ENCODE peak calls at places on chromosomes 3 and 15, in six cellular contexts. L, T, D, Q, W and U are unnamed samples. For H3K27me3, the result is how much of the 10 kb centered on the place peaks cover.

GRCh38 chr3:156957715-156958114 is 131.6 kb downstream of the LEKR1 start:
- DNase-seq in D (no peak), W (no peak), T (no peak), L (no peak), Q (no peak), U (no peak)

GRCh38 chr15:75927601-75928000 is 23.9 kb downstream of the FBXO22 start:
- DNase-seq in W (no peak), Q (no peak), L (no peak), D (no peak), T (no peak), U (no peak)

GRCh38 chr3:45595364-45596154 is 1.0 kb downstream of the LIMD1 start:
- DNase-seq in Q (no peak), D (peak), L (peak), T (peak), W (peak), U (no peak)

GRCh38 chr3:18079739-18080138 is 337.3 kb upstream of the TBC1D5 start:
- DNase-seq in L (no peak), D (no peak), W (no peak), T (no peak), Q (no peak), U (no peak)

GRCh38 chr15:32715276-32715675 is 2.5 kb upstream of the GREM1 start:
- DNase-seq in Q (no peak), D (no peak), L (no peak), T (peak), W (no peak), U (no peak)

GRCh38 chr15:57476533-57476975 is 100.2 kb downstream of the CGNL1 start:
- DNase-seq in T (peak), W (no peak), Q (no peak), L (no peak), D (no peak), U (no peak)

GRCh38 chr15:63440265-63440648 is 58.6 kb upstream of the CA12 start:
- DNase-seq in W (no peak), Q (no peak), L (no peak), T (no peak), D (no peak), U (no peak)

GRCh38 chr3:111717601-111718000 is 122.5 kb upstream of the ZBED2 start:
- DNase-seq in D (peak), W (peak), T (peak), Q (peak), L (peak), U (peak)

GRCh38 chr15:67812232-67812631 is 13.1 kb upstream of the SKOR1 start:
- DNase-seq in T (no peak), W (no peak), Q (no peak), D (no peak), L (peak), U (no peak)

GRCh38 chr15:61201322-61201721 is 27.8 kb downstream of the RORA start:
- DNase-seq in W (no peak), Q (no peak), T (no peak), D (no peak), L (no peak), U (no peak)

GRCh38 chr15:77029166-77030041 is 34.5 kb downstream of the PSTPIP1 start:
- DNase-seq in D (peak), T (no peak), Q (no peak), W (peak), L (peak), U (peak)

GRCh38 chr3:112005091-112005672 is 6.5 kb downstream of the TAGLN3 start:
- DNase-seq in L (no peak), D (no peak), T (peak), Q (no peak), W (no peak), U (no peak)

GRCh38 chr3:44338010-44338827 is at the start of gene TCAIM:
- DNase-seq in T (peak), D (peak), L (peak), Q (peak), W (peak), U (peak)

DNA sequence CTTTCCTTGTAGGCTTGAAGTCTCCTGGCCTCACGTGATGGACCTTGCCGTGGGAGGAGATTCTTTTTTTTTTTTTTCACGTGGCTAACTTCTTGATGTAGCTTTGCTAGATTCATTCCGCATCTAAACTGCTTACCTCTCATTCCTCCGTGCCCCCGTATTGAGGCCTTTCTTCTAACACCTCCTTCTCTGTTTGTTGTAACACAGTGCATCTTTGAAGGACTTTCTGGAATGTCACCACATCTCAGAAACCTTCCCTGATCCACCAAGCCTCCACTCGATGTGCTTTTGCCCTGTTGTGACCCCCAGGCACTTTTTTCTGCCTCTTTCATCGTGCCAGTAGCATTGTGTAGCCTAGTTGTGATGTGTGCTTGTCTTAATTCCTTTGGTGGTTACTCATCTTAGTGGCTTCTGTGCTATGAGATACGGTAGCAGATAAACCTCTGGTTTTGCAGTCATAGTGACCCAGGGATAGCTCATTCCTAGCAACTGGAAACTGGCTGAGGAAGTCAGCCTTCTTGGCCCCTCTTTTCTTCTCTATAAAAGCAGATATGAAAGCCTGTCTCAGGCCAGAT is 1.6 kb upstream of the BNC1 start:
- DNase-seq in D (no peak), Q (peak), L (no peak), W (no peak), T (peak), U (no peak)
- H3K27me3 ChIP-seq in D (under half), Q (under half), L (half or more), W (under half), T (under half), U (half or more)

GRCh38 chr15:96412919-96413231 is 82.4 kb downstream of the NR2F2 start:
- DNase-seq in W (no peak), L (no peak), T (no peak), Q (no peak), D (no peak), U (no peak)
- H3K27me3 ChIP-seq in W (under half), L (half or more), T (half or more), Q (under half), D (under half), U (half or more)

DNA sequence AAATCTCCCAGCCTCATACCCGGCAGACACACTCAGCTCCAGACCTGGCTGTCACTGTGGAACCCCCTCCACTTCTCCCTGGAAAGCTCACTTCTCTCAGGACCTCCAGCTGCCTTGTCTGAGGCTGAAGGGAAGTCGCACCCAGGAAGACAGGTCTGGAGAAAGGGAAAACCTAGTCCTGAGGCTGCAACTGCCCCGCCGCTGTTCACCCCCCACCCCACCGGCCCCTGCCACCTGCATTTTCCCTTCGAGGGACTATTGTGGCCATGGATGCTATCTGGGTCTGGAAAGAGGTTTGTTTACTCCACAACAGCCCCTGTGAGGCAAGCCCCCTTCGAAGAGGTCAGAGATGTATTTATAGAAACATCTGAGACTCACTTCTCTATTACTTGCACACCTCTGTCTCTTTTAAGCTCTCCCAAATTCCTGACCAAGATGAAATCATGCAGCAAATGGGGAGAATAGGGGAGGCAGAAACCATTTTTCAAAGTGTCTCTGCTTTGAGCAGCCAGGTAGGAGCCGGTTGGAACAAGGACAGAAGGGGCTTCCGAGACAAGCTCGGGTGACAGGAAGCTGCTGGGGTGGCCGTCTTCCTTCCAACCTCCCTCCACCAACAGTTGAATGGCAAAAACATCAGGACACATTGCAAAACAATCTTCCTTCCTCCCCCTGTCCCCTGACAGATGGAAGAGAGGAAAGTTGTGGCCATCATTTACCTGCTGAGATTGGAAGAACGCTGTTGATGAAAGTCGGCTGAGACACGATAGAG is 518 bp downstream of the COLQ start:
- DNase-seq in T (no peak), D (no peak), L (no peak), W (no peak), Q (no peak), U (no peak)
- H3K27me3 ChIP-seq in T (under half), D (under half), L (under half), W (under half), Q (under half), U (under half)

GRCh38 chr3:38028621-38029361 is 651 bp downstream of the PLCD1 start:
- DNase-seq in L (no peak), T (no peak), D (peak), Q (no peak), W (no peak), U (peak)

GRCh38 chr3:38030126-38031021 is 932 bp upstream of the PLCD1 start:
- DNase-seq in W (no peak), Q (peak), D (no peak), L (no peak), T (no peak), U (peak)

GRCh38 chr3:38027466-38028465 is 1.7 kb downstream of the PLCD1 start:
- DNase-seq in L (no peak), Q (no peak), T (no peak), D (peak), W (no peak), U (peak)

GRCh38 chr3:38031022-38031994 is 1.9 kb upstream of the PLCD1 start:
- DNase-seq in L (peak), D (no peak), W (peak), Q (peak), T (no peak), U (peak)

DNA sequence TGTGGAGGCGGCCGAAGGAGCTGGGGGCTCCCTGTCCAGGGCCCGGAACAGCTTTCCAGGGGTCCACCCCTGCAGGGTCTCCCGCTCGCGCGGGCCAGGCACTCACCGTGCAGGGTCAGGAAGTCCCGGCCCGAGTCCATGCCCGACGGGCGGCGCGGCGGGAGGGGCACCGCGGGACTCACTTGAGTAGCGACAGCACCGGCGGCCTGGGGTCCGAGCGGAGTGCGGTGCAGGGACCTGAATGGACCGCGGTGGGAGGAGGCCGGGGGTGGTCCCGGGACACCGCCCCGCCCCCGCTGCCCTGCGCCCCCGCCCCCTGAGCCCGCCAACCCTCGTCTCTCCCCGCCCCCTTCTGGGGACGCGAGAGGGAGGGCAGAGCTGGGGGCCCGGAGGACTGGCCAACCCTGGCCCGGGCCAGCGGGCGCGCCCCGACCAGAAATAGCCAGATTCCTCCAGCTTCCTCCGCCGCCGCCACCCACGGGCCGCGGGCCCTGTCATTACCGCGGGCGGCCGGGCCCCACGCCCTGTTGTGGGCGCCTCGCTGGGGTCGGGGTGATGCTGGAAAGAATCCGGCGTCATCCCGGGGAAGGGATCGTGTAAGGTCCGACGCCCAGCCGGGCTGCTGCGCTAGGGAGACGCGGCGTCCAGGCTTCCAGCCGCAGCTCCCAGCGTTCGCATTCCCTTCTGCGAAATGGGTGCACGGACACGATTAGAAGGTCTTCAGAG is at the start of gene PLCD1:
- DNase-seq in Q (no peak), T (peak), D (peak), L (peak), W (peak), U (peak)
- H3K27me3 ChIP-seq in Q (under half), T (under half), D (under half), L (under half), W (under half), U (under half)

DNA sequence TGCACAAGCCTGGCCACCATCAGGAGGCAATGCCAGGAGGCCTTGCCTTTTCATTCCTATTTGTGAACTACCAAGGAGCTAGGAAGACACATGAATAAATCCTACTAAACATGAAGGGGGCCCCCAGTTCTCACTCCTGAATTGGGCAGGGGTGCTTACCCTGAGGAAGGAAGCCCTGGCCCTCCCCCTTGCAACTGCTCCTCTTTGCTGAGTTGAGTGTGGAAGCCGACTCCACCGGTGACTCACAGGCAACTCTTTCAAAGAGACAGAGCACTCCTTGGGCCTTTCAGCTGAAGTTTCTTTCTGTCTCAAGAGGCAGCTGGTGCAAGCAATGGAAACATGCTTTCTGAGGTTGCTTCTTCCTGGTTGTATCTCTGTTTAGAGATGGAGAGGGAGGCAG is 1.7 kb downstream of the GABRG3 start:
- DNase-seq in W (no peak), Q (no peak), T (no peak), D (no peak), L (no peak), U (no peak)
- H3K27me3 ChIP-seq in W (under half), Q (under half), T (under half), D (under half), L (under half), U (under half)

GRCh38 chr3:169658311-169658931 is 5.1 kb downstream of the MECOM start:
- DNase-seq in L (no peak), T (peak), W (no peak), Q (no peak), D (peak), U (peak)
- H3K27me3 ChIP-seq in L (half or more), T (under half), W (under half), Q (under half), D (under half), U (under half)

DNA sequence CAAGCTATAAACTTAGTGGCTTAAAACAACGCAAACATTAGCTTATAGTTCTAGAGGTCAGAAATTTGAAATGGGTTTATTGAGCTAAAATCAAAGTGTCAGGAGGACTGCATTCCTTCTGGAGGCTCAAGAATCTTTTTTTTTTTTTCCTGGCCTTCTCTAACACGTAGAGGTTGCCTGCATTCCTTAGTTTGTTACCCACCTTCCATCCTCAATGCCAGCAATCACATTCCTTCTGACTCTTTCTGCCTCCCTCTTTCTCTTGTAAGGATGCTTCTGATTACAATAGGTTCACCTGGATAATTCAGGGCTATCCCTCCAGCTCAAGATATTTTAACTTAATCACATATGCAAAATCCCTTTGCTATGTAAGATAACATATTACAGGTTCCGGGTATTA is 24.8 kb downstream of the REC114 start:
- DNase-seq in W (no peak), L (no peak), T (no peak), Q (no peak), D (no peak), U (no peak)
- H3K27me3 ChIP-seq in W (under half), L (under half), T (under half), Q (under half), D (under half), U (under half)

DNA sequence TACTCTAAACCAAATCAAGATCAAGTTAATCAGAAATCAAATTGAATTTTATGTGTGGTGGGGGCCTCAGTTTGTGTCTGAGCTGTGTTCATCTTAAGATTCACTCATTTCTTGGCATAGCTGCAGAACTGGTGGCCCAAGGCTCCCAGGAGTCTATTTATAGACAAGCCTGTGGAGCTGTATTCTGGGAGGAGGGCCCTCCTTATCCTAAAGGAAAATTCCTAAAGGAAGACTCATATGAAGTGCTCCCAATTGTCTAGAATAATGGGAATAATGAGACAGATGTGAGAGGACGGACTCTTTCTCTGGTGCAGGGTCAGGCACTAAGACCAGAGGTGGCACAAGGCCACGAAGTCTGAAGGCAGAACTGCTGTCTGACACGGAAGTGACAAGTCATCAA is 38.9 kb downstream of the C3orf85 start:
- DNase-seq in Q (no peak), D (no peak), T (no peak), L (no peak), W (no peak), U (no peak)
- H3K27me3 ChIP-seq in Q (under half), D (under half), T (under half), L (under half), W (under half), U (under half)

GRCh38 chr15:45387379-45388007 is 9.1 kb upstream of the GATM start:
- DNase-seq in T (no peak), D (no peak), Q (peak), W (no peak), L (no peak), U (no peak)

GRCh38 chr15:45386974-45387373 is 8.6 kb upstream of the GATM start:
- DNase-seq in Q (no peak), T (no peak), L (no peak), D (no peak), W (no peak), U (no peak)

GRCh38 chr15:45385568-45385967 is 7.2 kb upstream of the GATM start:
- DNase-seq in Q (no peak), D (no peak), T (no peak), L (no peak), W (no peak), U (no peak)

GRCh38 chr15:45384700-45385099 is 6.4 kb upstream of the GATM start:
- DNase-seq in W (no peak), D (no peak), Q (no peak), L (no peak), T (no peak), U (no peak)

GRCh38 chr15:45386420-45386819 is 8.1 kb upstream of the GATM start:
- DNase-seq in L (no peak), D (peak), Q (no peak), T (no peak), W (no peak), U (no peak)
- H3K27me3 ChIP-seq in L (under half), D (under half), Q (under half), T (under half), W (under half), U (under half)

DNA sequence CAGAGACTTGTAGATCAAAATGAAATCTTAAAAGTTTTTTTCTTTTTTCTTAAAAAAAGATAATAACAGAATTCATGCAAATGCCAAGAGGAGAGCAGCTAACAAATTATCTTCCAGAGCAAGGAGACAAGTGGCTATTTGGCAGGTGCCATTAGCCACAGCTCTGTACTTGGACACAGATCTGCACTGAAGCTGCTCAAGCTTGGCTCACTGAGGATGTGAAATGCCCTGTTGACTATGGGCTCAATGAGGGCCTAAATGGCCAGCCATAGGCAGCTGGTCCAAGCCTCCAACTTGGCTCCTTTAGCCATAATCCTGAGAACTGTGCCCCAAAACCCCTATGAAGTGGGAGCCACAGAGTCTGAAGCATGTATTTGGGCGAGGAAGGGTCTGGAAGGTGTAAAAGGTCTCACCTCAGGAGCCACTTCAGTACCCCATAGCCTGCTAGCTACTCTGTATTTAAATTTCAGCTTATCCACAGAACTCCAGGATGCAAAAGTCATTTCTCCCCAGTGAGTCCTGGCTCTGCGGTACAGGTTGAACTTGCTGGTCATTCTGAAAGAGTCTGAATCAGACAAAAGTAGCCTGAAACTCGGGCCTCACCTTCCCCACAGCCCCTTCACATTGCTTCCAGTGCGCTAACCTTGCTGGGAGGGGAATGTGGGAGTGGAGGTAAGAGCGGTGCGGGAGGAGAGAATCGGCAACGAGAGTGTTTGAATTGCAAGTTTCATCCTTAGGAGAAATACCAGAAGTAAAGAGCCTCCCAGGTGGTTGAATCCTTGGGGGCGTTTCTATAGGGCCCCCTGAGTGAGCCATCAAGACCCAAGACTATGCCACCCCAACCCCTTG is 48.0 kb downstream of the ZIC4 start:
- DNase-seq in L (no peak), W (no peak), T (no peak), Q (no peak), D (no peak), U (no peak)
- H3K27me3 ChIP-seq in L (half or more), W (under half), T (half or more), Q (under half), D (under half), U (half or more)